ENCODE peak calls at places on chromosomes 6 and 20, in ten cellular contexts. L, E, S, V, C, M, F, Y, R and B are unnamed samples.

GRCh38 chr6:166007349-166008263 is 160.0 kb downstream of the TBXT start:
- DNase-seq in L (no peak), E (no peak), S (no peak), V (peak), C (no peak), M (no peak), F (peak), Y (no peak), R (no peak), B (no peak)

GRCh38 chr6:5036309-5036708 is 32.5 kb upstream of the RPP40 start:
- DNase-seq in L (no peak), E (no peak), S (no peak), V (no peak), C (no peak), M (no peak), F (no peak), Y (peak), R (peak), B (no peak)

GRCh38 chr6:137013031-137013430 is 31.7 kb downstream of the IL20RA start:
- DNase-seq in L (no peak), E (no peak), S (no peak), V (no peak), C (no peak), M (no peak), F (no peak), Y (no peak), R (peak), B (no peak)

GRCh38 chr6:19818805-19819204 is 18.4 kb upstream of the ID4 start:
- DNase-seq in L (no peak), E (no peak), S (no peak), V (no peak), C (no peak), M (no peak), F (no peak), Y (no peak), R (no peak), B (no peak)

GRCh38 chr20:33566781-33567603 is 77.1 kb downstream of the CBFA2T2 start:
- DNase-seq in L (no peak), E (no peak), S (no peak), V (no peak), C (no peak), M (no peak), F (no peak), Y (no peak), R (peak), B (no peak)

GRCh38 chr6:109441069-109441816 is 719 bp downstream of the SMPD2 start:
- DNase-seq in L (no peak), E (peak), S (no peak), V (peak), C (peak), M (peak), F (peak), Y (peak), R (peak), B (peak)

GRCh38 chr6:4323322-4323721 is 187.9 kb upstream of the ECI2 start:
- DNase-seq in L (no peak), E (no peak), S (no peak), V (no peak), C (no peak), M (no peak), F (no peak), Y (no peak), R (no peak), B (no peak)

GRCh38 chr6:168060521-168060931 is 18.5 kb downstream of the FRMD1 start:
- DNase-seq in L (peak), E (no peak), S (peak), V (peak), C (no peak), M (no peak), F (peak), Y (peak), R (peak), B (no peak)

GRCh38 chr6:89842228-89842627 is 12.5 kb downstream of the CASP8AP2 start:
- DNase-seq in L (no peak), E (no peak), S (no peak), V (no peak), C (no peak), M (no peak), F (no peak), Y (no peak), R (no peak), B (no peak)

GRCh38 chr6:72464246-72464645 is 157.6 kb upstream of the KCNQ5 start:
- DNase-seq in L (no peak), E (no peak), S (no peak), V (no peak), C (no peak), M (no peak), F (no peak), Y (no peak), R (no peak), B (no peak)

GRCh38 chr6:158629376-158630221 is 14.9 kb downstream of the DYNLT1 start:
- DNase-seq in L (peak), E (peak), S (no peak), V (peak), C (no peak), M (no peak), F (no peak), Y (no peak), R (no peak), B (peak)

GRCh38 chr6:11277275-11278206 is 45.1 kb upstream of the NEDD9 start:
- DNase-seq in L (no peak), E (peak), S (no peak), V (peak), C (no peak), M (peak), F (no peak), Y (peak), R (no peak), B (peak)

GRCh38 chr6:129567374-129567773 is 142.6 kb downstream of the ARHGAP18 start:
- DNase-seq in L (no peak), E (peak), S (no peak), V (no peak), C (no peak), M (no peak), F (no peak), Y (no peak), R (peak), B (peak)

GRCh38 chr6:20084411-20084810 is 127.9 kb downstream of the MBOAT1 start:
- DNase-seq in L (no peak), E (no peak), S (no peak), V (no peak), C (no peak), M (no peak), F (no peak), Y (no peak), R (no peak), B (no peak)

GRCh38 chr6:137830562-137830961 is 36.5 kb upstream of the TNFAIP3 start:
- DNase-seq in L (no peak), E (peak), S (no peak), V (no peak), C (no peak), M (no peak), F (no peak), Y (no peak), R (no peak), B (no peak)

GRCh38 chr6:140043357-140043756 is 668.9 kb upstream of the CITED2 start:
- DNase-seq in L (no peak), E (no peak), S (no peak), V (no peak), C (no peak), M (no peak), F (no peak), Y (peak), R (no peak), B (no peak)

GRCh38 chr20:51396365-51396909 is 146.1 kb downstream of the NFATC2 start:
- DNase-seq in L (no peak), E (no peak), S (no peak), V (no peak), C (no peak), M (no peak), F (no peak), Y (no peak), R (no peak), B (no peak)

GRCh38 chr6:31791324-31792089 is 4.0 kb downstream of the VARS1 start:
- DNase-seq in L (no peak), E (peak), S (no peak), V (peak), C (no peak), M (no peak), F (no peak), Y (peak), R (peak), B (peak)

GRCh38 chr6:107665386-107665785 is 158.7 kb downstream of the SCML4 start:
- DNase-seq in L (no peak), E (no peak), S (no peak), V (no peak), C (no peak), M (no peak), F (no peak), Y (no peak), R (peak), B (no peak)

GRCh38 chr20:57387945-57388351 is 3.2 kb upstream of the RBM38 start:
- DNase-seq in L (no peak), E (no peak), S (no peak), V (peak), C (no peak), M (no peak), F (no peak), Y (no peak), R (no peak), B (no peak)

GRCh38 chr6:134826889-134827737 is 122.8 kb downstream of the ALDH8A1 start:
- DNase-seq in L (no peak), E (no peak), S (no peak), V (peak), C (no peak), M (no peak), F (peak), Y (no peak), R (no peak), B (no peak)

GRCh38 chr6:148311849-148312669 is 30.6 kb upstream of the SASH1 start:
- DNase-seq in L (no peak), E (no peak), S (no peak), V (no peak), C (no peak), M (no peak), F (no peak), Y (no peak), R (no peak), B (no peak)

GRCh38 chr20:326645-327031 is 1.3 kb downstream of the SOX12 start:
- DNase-seq in L (no peak), E (peak), S (no peak), V (no peak), C (no peak), M (no peak), F (peak), Y (peak), R (peak), B (no peak)